ENCODE peak calls at places on chromosomes 1 and 21, in seven cellular contexts. One of them, this sample, is unnamed.

GRCh38 chr1:195529881-195530280 is 1078.4 kb downstream of the KCNT2 start:
- ATAC-seq in T-cell: no peak
- ATAC-seq in GM23338: no peak
- ATAC-seq in left cardiac atrium: no peak
- ATAC-seq in PC-3: no peak
- ATAC-seq in heart right ventricle: no peak
- ATAC-seq in left colon: no peak
- ATAC-seq in this sample: no peak

GRCh38 chr1:107297681-107298080 is 156.8 kb downstream of the NTNG1 start:
- ATAC-seq in PC-3: no peak
- ATAC-seq in GM23338: no peak
- ATAC-seq in left colon: no peak
- ATAC-seq in T-cell: no peak
- ATAC-seq in heart right ventricle: no peak
- ATAC-seq in left cardiac atrium: no peak
- ATAC-seq in this sample: no peak

GRCh38 chr1:233828480-233828879 is 76.0 kb upstream of the SLC35F3 start:
- ATAC-seq in PC-3: no peak
- ATAC-seq in heart right ventricle: no peak
- ATAC-seq in GM23338: no peak
- ATAC-seq in left colon: no peak
- ATAC-seq in T-cell: no peak
- ATAC-seq in left cardiac atrium: no peak
- ATAC-seq in this sample: no peak

GRCh38 chr1:161772397-161772796 is 6.3 kb downstream of the ATF6 start:
- ATAC-seq in T-cell: peak; percentile 10
- ATAC-seq in left cardiac atrium: peak; percentile 66
- ATAC-seq in left colon: no peak
- ATAC-seq in heart right ventricle: peak; percentile 72
- ATAC-seq in PC-3: no peak
- ATAC-seq in GM23338: no peak
- ATAC-seq in this sample: no peak

GRCh38 chr1:69185378-69185777 is 382.3 kb upstream of the LRRC7 start:
- ATAC-seq in T-cell: no peak
- ATAC-seq in heart right ventricle: no peak
- ATAC-seq in left cardiac atrium: no peak
- ATAC-seq in left colon: no peak
- ATAC-seq in PC-3: no peak
- ATAC-seq in GM23338: no peak
- ATAC-seq in this sample: no peak

GRCh38 chr1:88457197-88457596 is 226.9 kb upstream of the PKN2 start:
- ATAC-seq in left colon: no peak
- ATAC-seq in PC-3: no peak
- ATAC-seq in T-cell: no peak
- ATAC-seq in left cardiac atrium: no peak
- ATAC-seq in heart right ventricle: no peak
- ATAC-seq in GM23338: no peak
- ATAC-seq in this sample: no peak

GRCh38 chr1:164559342-164560070 is 522 bp downstream of the PBX1 start:
- ATAC-seq in GM23338: peak; percentile 59
- ATAC-seq in PC-3: peak; percentile 16
- ATAC-seq in left cardiac atrium: peak; percentile 39
- ATAC-seq in heart right ventricle: peak; percentile 47
- ATAC-seq in left colon: peak; percentile 14
- ATAC-seq in T-cell: no peak
- ATAC-seq in this sample: no peak

GRCh38 chr1:49197081-49197480 is 420.4 kb upstream of the BEND5 start:
- ATAC-seq in PC-3: peak; percentile 48
- ATAC-seq in left colon: no peak
- ATAC-seq in left cardiac atrium: peak; percentile 21
- ATAC-seq in GM23338: no peak
- ATAC-seq in heart right ventricle: no peak
- ATAC-seq in T-cell: no peak
- ATAC-seq in this sample: no peak

GRCh38 chr1:244381887-244382565 is 69.7 kb downstream of the ADSS2 start:
- ATAC-seq in T-cell: no peak
- ATAC-seq in left cardiac atrium: no peak
- ATAC-seq in left colon: no peak
- ATAC-seq in GM23338: no peak
- ATAC-seq in PC-3: peak; percentile 71
- ATAC-seq in heart right ventricle: no peak
- ATAC-seq in this sample: no peak

GRCh38 chr1:29062157-29062942 is 61.4 kb downstream of the TMEM200B start:
- ATAC-seq in T-cell: no peak
- ATAC-seq in left cardiac atrium: no peak
- ATAC-seq in GM23338: no peak
- ATAC-seq in heart right ventricle: no peak
- ATAC-seq in left colon: no peak
- ATAC-seq in PC-3: no peak
- ATAC-seq in this sample: peak; percentile 51

GRCh38 chr1:23923592-23924495 is 10.7 kb upstream of the CNR2 start:
- ATAC-seq in PC-3: no peak
- ATAC-seq in T-cell: no peak
- ATAC-seq in left colon: no peak
- ATAC-seq in GM23338: no peak
- ATAC-seq in heart right ventricle: no peak
- ATAC-seq in left cardiac atrium: no peak
- ATAC-seq in this sample: no peak

GRCh38 chr1:160366731-160367515 is at the start of gene NHLH1:
- ATAC-seq in GM23338: peak; percentile 65
- ATAC-seq in T-cell: no peak
- ATAC-seq in left cardiac atrium: no peak
- ATAC-seq in heart right ventricle: no peak
- ATAC-seq in left colon: no peak
- ATAC-seq in PC-3: no peak
- ATAC-seq in this sample: no peak

GRCh38 chr1:117225931-117226330 is 15.2 kb upstream of the VTCN1 start:
- ATAC-seq in left cardiac atrium: no peak
- ATAC-seq in left colon: no peak
- ATAC-seq in T-cell: no peak
- ATAC-seq in PC-3: peak; percentile 91
- ATAC-seq in GM23338: no peak
- ATAC-seq in heart right ventricle: no peak
- ATAC-seq in this sample: no peak

GRCh38 chr1:228332797-228333738 is 73.6 kb downstream of the TRIM11 start:
- ATAC-seq in left cardiac atrium: no peak
- ATAC-seq in heart right ventricle: no peak
- ATAC-seq in T-cell: no peak
- ATAC-seq in left colon: no peak
- ATAC-seq in GM23338: no peak
- ATAC-seq in PC-3: no peak
- ATAC-seq in this sample: no peak

GRCh38 chr1:156233421-156234127 is 8.4 kb upstream of the BGLAP start:
- ATAC-seq in heart right ventricle: no peak
- ATAC-seq in left colon: peak; percentile 5
- ATAC-seq in left cardiac atrium: peak; percentile 61
- ATAC-seq in T-cell: no peak
- ATAC-seq in PC-3: no peak
- ATAC-seq in GM23338: no peak
- ATAC-seq in this sample: no peak

GRCh38 chr1:231566468-231566867 is 38.0 kb downstream of the TSNAX start:
- ATAC-seq in left colon: no peak
- ATAC-seq in GM23338: no peak
- ATAC-seq in PC-3: no peak
- ATAC-seq in T-cell: no peak
- ATAC-seq in left cardiac atrium: no peak
- ATAC-seq in heart right ventricle: no peak
- ATAC-seq in this sample: no peak

GRCh38 chr21:25512095-25513086 is 94.9 kb downstream of the MRPL39 start:
- ATAC-seq in T-cell: no peak
- ATAC-seq in PC-3: no peak
- ATAC-seq in left cardiac atrium: no peak
- ATAC-seq in heart right ventricle: no peak
- ATAC-seq in GM23338: no peak
- ATAC-seq in left colon: no peak
- ATAC-seq in this sample: peak; percentile 49

GRCh38 chr1:200888349-200888838 is 6.3 kb upstream of the INAVA start:
- ATAC-seq in left cardiac atrium: peak; percentile 46
- ATAC-seq in left colon: no peak
- ATAC-seq in PC-3: no peak
- ATAC-seq in T-cell: peak; percentile 93
- ATAC-seq in GM23338: peak; percentile 3
- ATAC-seq in heart right ventricle: peak; percentile 53
- ATAC-seq in this sample: peak; percentile 99

GRCh38 chr21:31141389-31142021 is 103.2 kb upstream of the KRTAP19-8 start:
- ATAC-seq in heart right ventricle: peak; percentile 72
- ATAC-seq in T-cell: no peak
- ATAC-seq in left colon: no peak
- ATAC-seq in PC-3: no peak
- ATAC-seq in left cardiac atrium: no peak
- ATAC-seq in GM23338: no peak
- ATAC-seq in this sample: no peak

GRCh38 chr1:99784809-99785255 is 18.4 kb upstream of the FRRS1 start:
- ATAC-seq in left cardiac atrium: no peak
- ATAC-seq in GM23338: no peak
- ATAC-seq in left colon: no peak
- ATAC-seq in heart right ventricle: no peak
- ATAC-seq in T-cell: no peak
- ATAC-seq in PC-3: no peak
- ATAC-seq in this sample: no peak

GRCh38 chr1:15578921-15579682 is 5.7 kb downstream of the AGMAT start:
- ATAC-seq in left cardiac atrium: no peak
- ATAC-seq in T-cell: peak; percentile 96
- ATAC-seq in GM23338: no peak
- ATAC-seq in heart right ventricle: no peak
- ATAC-seq in left colon: peak; percentile 60
- ATAC-seq in PC-3: no peak
- ATAC-seq in this sample: peak; percentile 80

GRCh38 chr1:111402083-111402482 is 25.5 kb downstream of the OVGP1 start:
- ATAC-seq in left cardiac atrium: no peak
- ATAC-seq in heart right ventricle: no peak
- ATAC-seq in T-cell: no peak
- ATAC-seq in left colon: no peak
- ATAC-seq in PC-3: no peak
- ATAC-seq in GM23338: no peak
- ATAC-seq in this sample: no peak